ENCODE peak calls at places on chromosomes 5 and 9, in six cellular contexts. One of them, this sample, is unnamed.

GRCh38 chr5:92308679-92309078 is 925.6 kb upstream of the ARRDC3 start:
- DNase-seq in uterus: no peak
- DNase-seq in fibroblast of lung: no peak
- DNase-seq in PC-3: no peak
- DNase-seq in kidney epithelial cell: no peak
- DNase-seq in tibial artery: no peak
- DNase-seq in this sample: no peak

GRCh38 chr5:33313150-33313549 is 127.6 kb upstream of the TARS1 start:
- DNase-seq in uterus: no peak
- DNase-seq in fibroblast of lung: peak; percentile 97
- DNase-seq in PC-3: peak; percentile 99
- DNase-seq in kidney epithelial cell: peak; percentile 84
- DNase-seq in tibial artery: no peak
- DNase-seq in this sample: no peak

GRCh38 chr5:174192901-174193300 is 147.4 kb downstream of the NSG2 start:
- DNase-seq in uterus: no peak
- DNase-seq in fibroblast of lung: no peak
- DNase-seq in PC-3: no peak
- DNase-seq in kidney epithelial cell: no peak
- DNase-seq in tibial artery: no peak
- DNase-seq in this sample: no peak

GRCh38 chr5:2591777-2592453 is 159.6 kb downstream of the IRX2 start:
- DNase-seq in uterus: no peak
- DNase-seq in fibroblast of lung: no peak
- DNase-seq in PC-3: no peak
- DNase-seq in kidney epithelial cell: no peak
- DNase-seq in tibial artery: no peak
- DNase-seq in this sample: peak; percentile 82

GRCh38 chr5:134576386-134577021 is 51.0 kb downstream of the JADE2 start:
- DNase-seq in uterus: no peak
- DNase-seq in fibroblast of lung: no peak
- DNase-seq in PC-3: no peak
- DNase-seq in kidney epithelial cell: no peak
- DNase-seq in tibial artery: no peak
- DNase-seq in this sample: peak; percentile 48

GRCh38 chr5:142677212-142677611 is 8.7 kb downstream of the FGF1 start:
- DNase-seq in uterus: no peak
- DNase-seq in fibroblast of lung: no peak
- DNase-seq in PC-3: peak; percentile 63
- DNase-seq in kidney epithelial cell: no peak
- DNase-seq in tibial artery: no peak
- DNase-seq in this sample: no peak

GRCh38 chr9:107288701-107289100 is 5.6 kb downstream of the RAD23B start:
- DNase-seq in uterus: no peak
- DNase-seq in fibroblast of lung: no peak
- DNase-seq in PC-3: no peak
- DNase-seq in kidney epithelial cell: no peak
- DNase-seq in tibial artery: no peak
- DNase-seq in this sample: no peak

GRCh38 chr5:151253604-151253948 is 591 bp downstream of the GM2A start:
- DNase-seq in uterus: no peak
- DNase-seq in fibroblast of lung: no peak
- DNase-seq in PC-3: peak; percentile 4
- DNase-seq in kidney epithelial cell: no peak
- DNase-seq in tibial artery: no peak
- DNase-seq in this sample: no peak

GRCh38 chr9:76112151-76112550 is 221.7 kb downstream of the PCSK5 start:
- DNase-seq in uterus: no peak
- DNase-seq in fibroblast of lung: no peak
- DNase-seq in PC-3: no peak
- DNase-seq in kidney epithelial cell: no peak
- DNase-seq in tibial artery: no peak
- DNase-seq in this sample: no peak

GRCh38 chr9:90767523-90768100 is 34.0 kb upstream of the SYK start:
- DNase-seq in uterus: no peak
- DNase-seq in fibroblast of lung: no peak
- DNase-seq in PC-3: peak; percentile 3
- DNase-seq in kidney epithelial cell: no peak
- DNase-seq in tibial artery: no peak
- DNase-seq in this sample: no peak

GRCh38 chr5:90248640-90249039 is 160.9 kb downstream of the CETN3 start:
- DNase-seq in uterus: no peak
- DNase-seq in fibroblast of lung: no peak
- DNase-seq in PC-3: no peak
- DNase-seq in kidney epithelial cell: no peak
- DNase-seq in tibial artery: no peak
- DNase-seq in this sample: no peak

GRCh38 chr9:4796988-4797956 is 4.5 kb downstream of the RCL1 start:
- DNase-seq in uterus: no peak
- DNase-seq in fibroblast of lung: peak; percentile 32
- DNase-seq in PC-3: peak; percentile 50
- DNase-seq in kidney epithelial cell: no peak
- DNase-seq in tibial artery: no peak
- DNase-seq in this sample: peak; percentile 57

GRCh38 chr5:140108093-140109049 is 5.5 kb upstream of the PURA start:
- DNase-seq in uterus: peak; percentile 33
- DNase-seq in fibroblast of lung: no peak
- DNase-seq in PC-3: peak; percentile 32
- DNase-seq in kidney epithelial cell: no peak
- DNase-seq in tibial artery: peak; percentile 69
- DNase-seq in this sample: peak; percentile 64

GRCh38 chr9:99221623-99222415 is at the start of the genes ALG2 and SEC61B:
- DNase-seq in uterus: peak; percentile 93
- DNase-seq in fibroblast of lung: peak; percentile 97
- DNase-seq in PC-3: peak; percentile 79
- DNase-seq in kidney epithelial cell: peak; percentile 83
- DNase-seq in tibial artery: peak; percentile 95
- DNase-seq in this sample: peak; percentile 96

GRCh38 chr5:91384671-91385430 is 1.7 kb upstream of the ARRDC3 start:
- DNase-seq in uterus: peak; percentile 22
- DNase-seq in fibroblast of lung: peak; percentile 82
- DNase-seq in PC-3: peak; percentile 98
- DNase-seq in kidney epithelial cell: peak; percentile 65
- DNase-seq in tibial artery: no peak
- DNase-seq in this sample: peak; percentile 69

GRCh38 chr9:131178382-131178781 is 53.0 kb downstream of the NUP214 start:
- DNase-seq in uterus: peak; percentile 43
- DNase-seq in fibroblast of lung: peak; percentile 55
- DNase-seq in PC-3: peak; percentile 51
- DNase-seq in kidney epithelial cell: no peak
- DNase-seq in tibial artery: peak; percentile 65
- DNase-seq in this sample: peak; percentile 87

GRCh38 chr5:98928802-98929122 is at the start of gene CHD1:
- DNase-seq in uterus: peak; percentile 95
- DNase-seq in fibroblast of lung: peak; percentile 96
- DNase-seq in PC-3: peak; percentile 99
- DNase-seq in kidney epithelial cell: peak; percentile 74
- DNase-seq in tibial artery: peak; percentile 97
- DNase-seq in this sample: peak; percentile 94

GRCh38 chr5:134227259-134227658 is 1.4 kb upstream of the PPP2CA start:
- DNase-seq in uterus: peak; percentile 35
- DNase-seq in fibroblast of lung: peak; percentile 23
- DNase-seq in PC-3: no peak
- DNase-seq in kidney epithelial cell: no peak
- DNase-seq in tibial artery: no peak
- DNase-seq in this sample: peak; percentile 45

GRCh38 chr5:53480474-53481353 is at the start of gene FST:
- DNase-seq in uterus: peak; percentile 15
- DNase-seq in fibroblast of lung: peak; percentile 34
- DNase-seq in PC-3: no peak
- DNase-seq in kidney epithelial cell: no peak
- DNase-seq in tibial artery: no peak
- DNase-seq in this sample: peak; percentile 77

GRCh38 chr5:53481887-53482716 is 1.7 kb downstream of the FST start:
- DNase-seq in uterus: peak; percentile 74
- DNase-seq in fibroblast of lung: peak; percentile 74
- DNase-seq in PC-3: no peak
- DNase-seq in kidney epithelial cell: no peak
- DNase-seq in tibial artery: peak; percentile 90
- DNase-seq in this sample: peak; percentile 75

GRCh38 chr5:53479656-53480473 is 564 bp upstream of the FST start:
- DNase-seq in uterus: peak; percentile 63
- DNase-seq in fibroblast of lung: peak; percentile 55
- DNase-seq in PC-3: peak; percentile 77
- DNase-seq in kidney epithelial cell: no peak
- DNase-seq in tibial artery: peak; percentile 80
- DNase-seq in this sample: peak; percentile 82

GRCh38 chr5:53482717-53483638 is 2.5 kb downstream of the FST start:
- DNase-seq in uterus: peak; percentile 31
- DNase-seq in fibroblast of lung: peak; percentile 36
- DNase-seq in PC-3: no peak
- DNase-seq in kidney epithelial cell: no peak
- DNase-seq in tibial artery: peak; percentile 70
- DNase-seq in this sample: peak; percentile 73

GRCh38 chr5:53481354-53481886 is 991 bp downstream of the FST start:
- DNase-seq in uterus: no peak
- DNase-seq in fibroblast of lung: no peak
- DNase-seq in PC-3: no peak
- DNase-seq in kidney epithelial cell: no peak
- DNase-seq in tibial artery: no peak
- DNase-seq in this sample: peak; percentile 13
- H3K4me3 ChIP-seq in uterus: peak overlapping the region; percentile 55
- H3K4me3 ChIP-seq in fibroblast of lung: peak overlapping the region; percentile 82
- H3K4me3 ChIP-seq in PC-3: peak overlapping the region; percentile 97
- H3K4me3 ChIP-seq in kidney epithelial cell: peak overlapping the region; percentile 39
- H3K4me3 ChIP-seq in tibial artery: peak overlapping the region; percentile 74
- H3K4me3 ChIP-seq in this sample: peak overlapping the region; percentile 77

GRCh38 chr5:156328176-156328575 is 1.2 kb downstream of the SGCD start:
- DNase-seq in uterus: no peak
- DNase-seq in fibroblast of lung: peak; percentile 4
- DNase-seq in PC-3: no peak
- DNase-seq in kidney epithelial cell: no peak
- DNase-seq in tibial artery: no peak
- DNase-seq in this sample: no peak
- H3K36me3 ChIP-seq in uterus: no peaks in the 10 kb centered on the region
- H3K36me3 ChIP-seq in fibroblast of lung: no peaks in the 10 kb centered on the region
- H3K36me3 ChIP-seq in PC-3: no peaks in the 10 kb centered on the region
- H3K36me3 ChIP-seq in kidney epithelial cell: no peaks in the 10 kb centered on the region
- H3K36me3 ChIP-seq in tibial artery: no peaks in the 10 kb centered on the region
- H3K36me3 ChIP-seq in this sample: no peaks in the 10 kb centered on the region

GRCh38 chr9:137664676-137665075 is 45.9 kb downstream of the EHMT1 start:
- DNase-seq in uterus: no peak
- DNase-seq in fibroblast of lung: no peak
- DNase-seq in PC-3: peak; percentile 59
- DNase-seq in kidney epithelial cell: no peak
- DNase-seq in tibial artery: no peak
- DNase-seq in this sample: no peak

GRCh38 chr9:137666950-137667670 is 48.3 kb downstream of the EHMT1 start:
- DNase-seq in uterus: no peak
- DNase-seq in fibroblast of lung: no peak
- DNase-seq in PC-3: no peak
- DNase-seq in kidney epithelial cell: no peak
- DNase-seq in tibial artery: no peak
- DNase-seq in this sample: peak; percentile 86

GRCh38 chr9:137666505-137666809 is 47.7 kb downstream of the EHMT1 start:
- DNase-seq in uterus: no peak
- DNase-seq in fibroblast of lung: no peak
- DNase-seq in PC-3: no peak
- DNase-seq in kidney epithelial cell: no peak
- DNase-seq in tibial artery: no peak
- DNase-seq in this sample: no peak

GRCh38 chr9:137665226-137665625 is 46.4 kb downstream of the EHMT1 start:
- DNase-seq in uterus: no peak
- DNase-seq in fibroblast of lung: no peak
- DNase-seq in PC-3: no peak
- DNase-seq in kidney epithelial cell: no peak
- DNase-seq in tibial artery: no peak
- DNase-seq in this sample: no peak

DNA sequence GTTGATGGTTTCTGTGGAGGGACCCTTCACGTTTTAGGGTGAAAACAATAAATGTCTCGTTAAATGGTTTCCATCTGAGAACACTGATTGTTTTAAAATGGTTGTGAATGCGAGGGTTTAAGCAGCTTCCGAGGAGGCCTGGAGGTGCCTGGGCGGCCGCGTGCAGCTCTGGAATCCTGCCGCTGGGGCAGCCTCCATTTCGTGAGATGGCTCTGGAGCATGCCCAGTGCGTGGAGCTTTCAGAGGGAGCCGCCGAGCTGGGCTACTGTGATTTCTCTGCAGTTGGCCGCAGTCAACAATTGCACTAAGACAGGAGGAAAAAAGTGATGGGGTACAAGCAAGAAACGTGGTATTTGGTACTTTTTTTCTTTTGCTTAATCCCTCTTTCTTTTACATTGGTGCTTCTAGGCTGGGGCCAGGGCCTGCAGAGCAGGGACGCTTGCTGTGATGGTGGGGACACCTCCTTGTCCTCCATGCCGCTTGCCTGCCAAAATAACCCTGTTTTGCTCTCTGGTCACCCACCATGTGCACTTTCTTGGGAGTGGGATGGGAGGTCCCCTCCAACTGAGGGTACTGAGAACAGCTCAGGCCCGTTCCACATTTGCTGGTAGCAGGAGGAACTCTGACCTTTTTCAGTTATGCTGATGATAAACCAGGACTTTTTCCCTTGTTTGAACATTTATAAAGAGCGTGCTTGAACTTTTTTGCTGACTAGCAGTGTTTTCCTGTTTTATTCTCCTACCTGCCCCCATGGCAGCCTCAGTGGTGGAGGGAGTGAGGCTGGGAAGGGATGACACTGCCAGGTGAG is 47.1 kb downstream of the EHMT1 start:
- DNase-seq in uterus: peak; percentile 39
- DNase-seq in fibroblast of lung: peak; percentile 27
- DNase-seq in PC-3: no peak
- DNase-seq in kidney epithelial cell: no peak
- DNase-seq in tibial artery: no peak
- DNase-seq in this sample: peak; percentile 78
- H3K4me3 ChIP-seq in uterus: no peak overlapping the region
- H3K4me3 ChIP-seq in fibroblast of lung: no peak overlapping the region
- H3K4me3 ChIP-seq in PC-3: no peak overlapping the region
- H3K4me3 ChIP-seq in kidney epithelial cell: no peak overlapping the region
- H3K4me3 ChIP-seq in tibial artery: no peak overlapping the region
- H3K4me3 ChIP-seq in this sample: no peak overlapping the region

DNA sequence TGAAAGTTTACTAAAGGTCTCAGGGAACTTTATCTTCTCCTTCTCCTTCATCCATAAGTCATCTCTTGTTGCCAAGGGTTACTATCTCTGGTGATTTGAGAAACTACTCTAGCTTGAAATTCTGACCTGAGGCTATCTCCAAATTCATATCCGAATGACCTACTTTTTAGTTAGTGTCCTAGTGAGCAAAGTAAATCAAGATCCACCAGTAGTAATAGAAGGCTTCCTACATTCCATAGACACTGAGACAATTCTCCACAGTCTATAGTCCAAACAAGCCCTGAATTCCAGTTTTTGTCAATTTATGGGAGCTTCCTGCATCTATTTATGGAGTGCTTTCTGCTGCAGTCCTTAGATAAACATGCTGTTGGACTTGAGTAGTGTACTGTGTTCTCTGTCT is 5.0 kb downstream of the IL7R start:
- DNase-seq in uterus: no peak
- DNase-seq in fibroblast of lung: peak; percentile 50
- DNase-seq in PC-3: peak; percentile 6
- DNase-seq in kidney epithelial cell: no peak
- DNase-seq in tibial artery: no peak
- DNase-seq in this sample: no peak
- H3K36me3 ChIP-seq in uterus: no peaks in the 10 kb centered on the region
- H3K36me3 ChIP-seq in fibroblast of lung: peaks cover 4% of the 10 kb centered on the region
- H3K36me3 ChIP-seq in PC-3: peaks cover 16% of the 10 kb centered on the region
- H3K36me3 ChIP-seq in kidney epithelial cell: no peaks in the 10 kb centered on the region
- H3K36me3 ChIP-seq in tibial artery: no peaks in the 10 kb centered on the region
- H3K36me3 ChIP-seq in this sample: no peaks in the 10 kb centered on the region